ENCODE peak calls at places on chromosomes 11 and 22, in nine cellular contexts. M is right lobe of liver, W is IMR-90, F is adrenal gland, P is tibial nerve, N is lower leg skin, C is prostate gland, U is heart left ventricle, S is GM12878. D is an unnamed sample.

GRCh38 chr22:26964642-26965041 is 307.3 kb downstream of the MIAT start:
- DNase-seq in M (no peak), W (no peak), F (no peak), P (no peak), N (no peak), C (no peak), U (no peak), S (no peak), D (no peak)

GRCh38 chr22:46183733-46184132 is 33.4 kb downstream of the PPARA start:
- DNase-seq in M (no peak), W (no peak), F (no peak), P (no peak), N (no peak), C (no peak), U (no peak), S (no peak), D (no peak)

GRCh38 chr11:133681901-133682300 is 149.6 kb upstream of the OPCML start:
- DNase-seq in M (no peak), W (no peak), F (no peak), P (no peak), N (no peak), C (no peak), U (no peak), S (no peak), D (no peak)

GRCh38 chr11:67312187-67313021 is 9.1 kb downstream of the SSH3 start:
- DNase-seq in M (no peak), W (no peak), F (peak; percentile 13), P (no peak), N (peak; percentile 79), C (peak; percentile 96), U (no peak), S (no peak), D (no peak)

GRCh38 chr11:125464266-125464662 is 31.8 kb downstream of the FEZ1 start:
- DNase-seq in M (no peak), W (peak; percentile 70), F (no peak), P (no peak), N (no peak), C (no peak), U (no peak), S (no peak), D (no peak)

GRCh38 chr22:35838849-35839646 is 121.4 kb downstream of the APOL5 start:
- DNase-seq in M (no peak), W (peak; percentile 82), F (peak; percentile 50), P (peak; percentile 35), N (no peak), C (peak; percentile 30), U (peak; percentile 36), S (no peak), D (no peak)

GRCh38 chr22:37283393-37283937 is 1.2 kb downstream of the CYTH4 start:
- DNase-seq in M (no peak), W (no peak), F (no peak), P (no peak), N (no peak), C (no peak), U (peak; percentile 58), S (no peak), D (no peak)

GRCh38 chr11:26344647-26345046 is 12.7 kb downstream of the ANO3 start:
- DNase-seq in M (no peak), W (no peak), F (no peak), P (no peak), N (no peak), C (no peak), U (no peak), S (no peak), D (no peak)

GRCh38 chr11:108983621-108984020 is 318.8 kb downstream of the DDX10 start:
- DNase-seq in M (no peak), W (no peak), F (no peak), P (no peak), N (no peak), C (no peak), U (no peak), S (no peak), D (no peak)

GRCh38 chr11:65180877-65181568 is 705 bp upstream of the CAPN1 start:
- DNase-seq in M (no peak), W (peak; percentile 60), F (peak; percentile 68), P (no peak), N (peak; percentile 34), C (peak; percentile 25), U (peak; percentile 72), S (peak; percentile 19), D (peak; percentile 83)
- TF ChIP-seq POLR2A in M (peak; percentile 56), W (no peak), F (peak; percentile 23), P (no peak), N (no peak), C (peak; percentile 55), U (no peak), S (no peak), D (no peak)

GRCh38 chr11:102396708-102397563 is 49.9 kb downstream of the BIRC2 start:
- DNase-seq in M (no peak), W (peak; percentile 24), F (no peak), P (no peak), N (no peak), C (no peak), U (no peak), S (no peak), D (no peak)

GRCh38 chr11:102390667-102391449 is 43.8 kb downstream of the BIRC2 start:
- DNase-seq in M (peak; percentile 68), W (peak; percentile 63), F (peak; percentile 75), P (peak; percentile 35), N (peak; percentile 49), C (peak; percentile 50), U (peak; percentile 67), S (no peak), D (peak; percentile 20)

GRCh38 chr11:102391549-102392237 is 44.7 kb downstream of the BIRC2 start:
- DNase-seq in M (no peak), W (no peak), F (no peak), P (no peak), N (no peak), C (no peak), U (no peak), S (no peak), D (no peak)

GRCh38 chr11:102395720-102396358 is 48.8 kb downstream of the BIRC2 start:
- DNase-seq in M (no peak), W (no peak), F (no peak), P (no peak), N (no peak), C (no peak), U (no peak), S (no peak), D (no peak)

GRCh38 chr11:102393272-102393730 is 46.3 kb downstream of the BIRC2 start:
- DNase-seq in M (no peak), W (no peak), F (no peak), P (no peak), N (no peak), C (no peak), U (no peak), S (no peak), D (no peak)
- TF ChIP-seq POLR2A in M (no peak), W (no peak), F (no peak), P (no peak), N (no peak), C (no peak), U (no peak), S (no peak), D (peak; percentile 23)

DNA sequence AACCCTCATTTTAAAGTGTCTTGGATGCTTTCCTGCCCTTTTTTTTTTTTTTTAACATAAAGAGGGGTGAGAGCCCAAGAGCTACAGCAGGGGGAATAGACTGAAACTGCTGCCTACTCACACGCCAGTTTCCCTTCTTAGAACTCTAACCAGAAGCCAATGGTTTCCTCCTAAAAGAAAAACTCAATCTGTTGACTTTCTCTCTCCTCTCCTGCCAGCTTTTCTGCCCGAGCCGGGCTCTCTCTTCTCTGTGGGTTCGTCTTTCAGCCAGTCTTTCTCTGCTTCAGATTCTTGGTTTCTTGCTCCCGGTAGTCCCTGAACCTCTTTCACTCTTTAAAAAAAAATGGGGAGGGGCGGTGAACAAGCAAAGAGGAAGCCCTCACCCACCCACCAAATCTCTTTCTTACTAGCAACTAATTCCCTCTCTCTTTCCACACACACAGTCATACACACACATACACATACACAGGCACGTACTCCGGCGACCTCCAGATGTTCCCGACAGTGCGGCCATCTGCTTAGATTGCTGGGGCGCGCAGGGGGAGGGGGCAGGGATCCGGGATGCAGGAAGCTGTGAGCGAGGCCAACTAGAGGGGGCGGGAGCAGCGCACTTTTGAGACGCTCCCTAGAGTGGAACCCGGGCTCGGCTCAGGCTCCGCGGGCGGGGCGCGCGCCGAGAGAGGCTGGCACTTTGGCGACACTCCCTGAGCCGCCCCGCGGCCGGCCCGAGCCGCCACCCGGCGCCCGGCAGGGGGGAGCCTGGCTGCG is 446 bp upstream of the TSKU start:
- DNase-seq in M (peak; percentile 96), W (peak; percentile 98), F (peak; percentile 82), P (peak; percentile 90), N (peak; percentile 86), C (peak; percentile 83), U (peak; percentile 93), S (no peak), D (no peak)
- TF ChIP-seq POLR2A in M (no peak), W (no peak), F (no peak), P (no peak), N (no peak), C (no peak), U (no peak), S (no peak), D (no peak)

GRCh38 chr22:49826603-49827306 is 918 bp downstream of the BRD1 start:
- DNase-seq in M (peak; percentile 76), W (peak; percentile 32), F (peak; percentile 68), P (no peak), N (no peak), C (peak; percentile 33), U (peak; percentile 67), S (no peak), D (no peak)

GRCh38 chr22:49827307-49827852 is 293 bp downstream of the BRD1 start:
- DNase-seq in M (no peak), W (no peak), F (no peak), P (no peak), N (no peak), C (no peak), U (no peak), S (no peak), D (no peak)

GRCh38 chr22:49829044-49829719 is 1.5 kb upstream of the BRD1 start:
- DNase-seq in M (no peak), W (no peak), F (no peak), P (no peak), N (no peak), C (no peak), U (no peak), S (no peak), D (no peak)

GRCh38 chr22:49828599-49828965 is 909 bp upstream of the BRD1 start:
- DNase-seq in M (no peak), W (no peak), F (no peak), P (no peak), N (no peak), C (no peak), U (no peak), S (no peak), D (no peak)

DNA sequence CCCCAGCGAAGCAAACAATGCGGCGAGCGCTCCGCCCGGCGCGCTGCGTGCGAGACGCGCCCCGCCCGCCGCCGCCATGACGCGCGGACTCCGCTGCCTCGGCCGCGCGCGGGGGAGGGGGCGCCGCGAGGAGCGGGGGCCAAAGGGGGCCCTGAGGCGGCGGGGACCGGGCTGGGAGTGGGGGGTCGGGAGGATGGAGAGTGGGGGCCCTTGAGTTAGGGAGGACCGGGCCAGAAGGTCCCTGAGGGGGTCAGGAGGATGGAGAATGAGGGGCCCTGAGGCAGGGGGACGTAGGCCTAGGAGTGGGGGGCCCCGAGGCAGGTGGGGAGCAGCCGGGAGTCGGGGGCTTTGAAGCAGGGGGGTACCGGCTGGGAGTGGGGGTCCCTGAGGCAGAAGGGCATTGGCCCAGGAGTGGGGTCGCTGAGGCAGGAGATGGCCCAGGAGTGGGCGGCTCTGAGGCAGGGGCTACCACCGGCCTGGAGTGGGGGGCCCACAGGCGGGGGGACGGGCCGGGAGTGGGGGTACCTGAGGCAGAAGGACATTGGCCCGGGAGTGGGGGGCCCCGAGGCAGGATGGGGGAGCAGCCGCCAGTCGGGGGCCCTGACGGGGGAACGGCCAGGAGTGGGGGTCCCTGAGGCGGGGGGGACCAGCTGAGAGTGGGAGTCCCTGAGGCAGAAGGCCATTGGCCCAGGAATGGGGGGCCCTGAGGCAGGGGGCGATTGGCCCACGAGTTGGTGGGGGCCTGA is at the start of gene BRD1:
- DNase-seq in M (peak; percentile 75), W (peak; percentile 61), F (peak; percentile 53), P (no peak), N (no peak), C (no peak), U (peak; percentile 78), S (no peak), D (peak; percentile 67)
- TF ChIP-seq POLR2A in M (no peak), W (peak; percentile 76), F (peak; percentile 47), P (no peak), N (no peak), C (peak; percentile 23), U (no peak), S (no peak), D (no peak)